ENCODE peak calls at places on chromosomes 5 and 9, in six cellular contexts. One of them, this sample, is unnamed.

GRCh38 chr5:179620293-179620692 is 3.2 kb downstream of the HNRNPH1 start:
- DNase-seq in tibial artery: no peak
- DNase-seq in trophoblast cell: no peak
- DNase-seq in MM.1S: no peak
- DNase-seq in upper lobe of right lung: no peak
- DNase-seq in spleen: no peak
- DNase-seq in this sample: no peak

GRCh38 chr9:101445353-101446029 is 9.9 kb upstream of the ALDOB start:
- DNase-seq in tibial artery: no peak
- DNase-seq in trophoblast cell: no peak
- DNase-seq in MM.1S: no peak
- DNase-seq in upper lobe of right lung: no peak
- DNase-seq in spleen: no peak
- DNase-seq in this sample: no peak

GRCh38 chr5:35129921-35130485 is 82.3 kb upstream of the AGXT2 start:
- DNase-seq in tibial artery: no peak
- DNase-seq in trophoblast cell: peak; percentile 54
- DNase-seq in MM.1S: no peak
- DNase-seq in upper lobe of right lung: no peak
- DNase-seq in spleen: no peak
- DNase-seq in this sample: no peak

GRCh38 chr5:147748590-147748989 is 33.9 kb downstream of the JAKMIP2 start:
- DNase-seq in tibial artery: no peak
- DNase-seq in trophoblast cell: no peak
- DNase-seq in MM.1S: no peak
- DNase-seq in upper lobe of right lung: no peak
- DNase-seq in spleen: no peak
- DNase-seq in this sample: no peak

GRCh38 chr5:108264533-108264932 is 117.4 kb downstream of the FBXL17 start:
- DNase-seq in tibial artery: no peak
- DNase-seq in trophoblast cell: no peak
- DNase-seq in MM.1S: no peak
- DNase-seq in upper lobe of right lung: no peak
- DNase-seq in spleen: no peak
- DNase-seq in this sample: no peak

GRCh38 chr9:4678679-4679267 is 596 bp upstream of the CDC37L1 start:
- DNase-seq in tibial artery: no peak
- DNase-seq in trophoblast cell: no peak
- DNase-seq in MM.1S: peak; percentile 35
- DNase-seq in upper lobe of right lung: no peak
- DNase-seq in spleen: no peak
- DNase-seq in this sample: no peak

GRCh38 chr9:113621309-113621791 is 157.8 kb downstream of the RGS3 start:
- DNase-seq in tibial artery: peak; percentile 93
- DNase-seq in trophoblast cell: peak; percentile 72
- DNase-seq in MM.1S: no peak
- DNase-seq in upper lobe of right lung: peak; percentile 63
- DNase-seq in spleen: peak; percentile 73
- DNase-seq in this sample: peak; percentile 95

GRCh38 chr5:124729687-124730359 is 16.6 kb downstream of the ZNF608 start:
- DNase-seq in tibial artery: no peak
- DNase-seq in trophoblast cell: no peak
- DNase-seq in MM.1S: no peak
- DNase-seq in upper lobe of right lung: no peak
- DNase-seq in spleen: no peak
- DNase-seq in this sample: no peak

GRCh38 chr5:163447875-163448274 is 10.5 kb downstream of the CCNG1 start:
- DNase-seq in tibial artery: no peak
- DNase-seq in trophoblast cell: no peak
- DNase-seq in MM.1S: no peak
- DNase-seq in upper lobe of right lung: no peak
- DNase-seq in spleen: no peak
- DNase-seq in this sample: no peak

GRCh38 chr9:115167175-115167574 is 49.2 kb upstream of the TNC start:
- DNase-seq in tibial artery: no peak
- DNase-seq in trophoblast cell: peak; percentile 11
- DNase-seq in MM.1S: no peak
- DNase-seq in upper lobe of right lung: no peak
- DNase-seq in spleen: no peak
- DNase-seq in this sample: no peak

GRCh38 chr9:624935-625505 is 216.5 kb upstream of the DMRT1 start:
- DNase-seq in tibial artery: no peak
- DNase-seq in trophoblast cell: no peak
- DNase-seq in MM.1S: no peak
- DNase-seq in upper lobe of right lung: no peak
- DNase-seq in spleen: no peak
- DNase-seq in this sample: no peak

GRCh38 chr9:135070964-135071735 is 16.3 kb upstream of the OLFM1 start:
- DNase-seq in tibial artery: peak; percentile 27
- DNase-seq in trophoblast cell: no peak
- DNase-seq in MM.1S: no peak
- DNase-seq in upper lobe of right lung: peak; percentile 40
- DNase-seq in spleen: peak; percentile 61
- DNase-seq in this sample: no peak

GRCh38 chr9:113853333-113853732 is 22.8 kb upstream of the ZNF618 start:
- DNase-seq in tibial artery: no peak
- DNase-seq in trophoblast cell: no peak
- DNase-seq in MM.1S: peak; percentile 20
- DNase-seq in upper lobe of right lung: no peak
- DNase-seq in spleen: no peak
- DNase-seq in this sample: no peak

GRCh38 chr5:111224561-111224989 is 391 bp downstream of the CAMK4 start:
- DNase-seq in tibial artery: no peak
- DNase-seq in trophoblast cell: no peak
- DNase-seq in MM.1S: no peak
- DNase-seq in upper lobe of right lung: peak; percentile 60
- DNase-seq in spleen: no peak
- DNase-seq in this sample: no peak

GRCh38 chr5:41794478-41794877 is 75.7 kb downstream of the OXCT1 start:
- DNase-seq in tibial artery: no peak
- DNase-seq in trophoblast cell: peak; percentile 2
- DNase-seq in MM.1S: no peak
- DNase-seq in upper lobe of right lung: no peak
- DNase-seq in spleen: no peak
- DNase-seq in this sample: no peak

GRCh38 chr9:125600194-125600593 is 106.8 kb downstream of the MAPKAP1 start:
- DNase-seq in tibial artery: no peak
- DNase-seq in trophoblast cell: no peak
- DNase-seq in MM.1S: no peak
- DNase-seq in upper lobe of right lung: no peak
- DNase-seq in spleen: no peak
- DNase-seq in this sample: no peak

GRCh38 chr9:89328064-89328463 is 9.8 kb downstream of the SECISBP2 start:
- DNase-seq in tibial artery: no peak
- DNase-seq in trophoblast cell: no peak
- DNase-seq in MM.1S: no peak
- DNase-seq in upper lobe of right lung: no peak
- DNase-seq in spleen: no peak
- DNase-seq in this sample: no peak

GRCh38 chr9:126984969-126985368 is 70.4 kb downstream of the RALGPS1 start:
- DNase-seq in tibial artery: no peak
- DNase-seq in trophoblast cell: no peak
- DNase-seq in MM.1S: no peak
- DNase-seq in upper lobe of right lung: no peak
- DNase-seq in spleen: no peak
- DNase-seq in this sample: no peak

GRCh38 chr9:4674783-4675182 is 4.6 kb upstream of the CDC37L1 start:
- DNase-seq in tibial artery: no peak
- DNase-seq in trophoblast cell: no peak
- DNase-seq in MM.1S: no peak
- DNase-seq in upper lobe of right lung: no peak
- DNase-seq in spleen: no peak
- DNase-seq in this sample: no peak

GRCh38 chr5:117863589-117864296 is 1124.6 kb downstream of the DTWD2 start:
- DNase-seq in tibial artery: no peak
- DNase-seq in trophoblast cell: no peak
- DNase-seq in MM.1S: no peak
- DNase-seq in upper lobe of right lung: no peak
- DNase-seq in spleen: no peak
- DNase-seq in this sample: no peak

GRCh38 chr9:3478549-3478953 is 47.2 kb downstream of the RFX3 start:
- DNase-seq in tibial artery: no peak
- DNase-seq in trophoblast cell: peak; percentile 35
- DNase-seq in MM.1S: peak; percentile 39
- DNase-seq in upper lobe of right lung: no peak
- DNase-seq in spleen: no peak
- DNase-seq in this sample: no peak

GRCh38 chr9:116160676-116161571 is 7.3 kb downstream of the PAPPA start:
- DNase-seq in tibial artery: no peak
- DNase-seq in trophoblast cell: peak; percentile 11
- DNase-seq in MM.1S: no peak
- DNase-seq in upper lobe of right lung: no peak
- DNase-seq in spleen: no peak
- DNase-seq in this sample: no peak

GRCh38 chr9:113310538-113310937 is 7.4 kb upstream of the RNF183 start:
- DNase-seq in tibial artery: no peak
- DNase-seq in trophoblast cell: no peak
- DNase-seq in MM.1S: no peak
- DNase-seq in upper lobe of right lung: no peak
- DNase-seq in spleen: no peak
- DNase-seq in this sample: no peak

GRCh38 chr5:111266491-111266890 is 42.3 kb downstream of the CAMK4 start:
- DNase-seq in tibial artery: no peak
- DNase-seq in trophoblast cell: no peak
- DNase-seq in MM.1S: no peak
- DNase-seq in upper lobe of right lung: no peak
- DNase-seq in spleen: no peak
- DNase-seq in this sample: no peak

GRCh38 chr5:99900302-99900811 is 634.8 kb upstream of the FAM174A start:
- DNase-seq in tibial artery: no peak
- DNase-seq in trophoblast cell: no peak
- DNase-seq in MM.1S: no peak
- DNase-seq in upper lobe of right lung: no peak
- DNase-seq in spleen: no peak
- DNase-seq in this sample: no peak

GRCh38 chr5:173893192-173893561 is 5.0 kb downstream of the CPEB4 start:
- DNase-seq in tibial artery: no peak
- DNase-seq in trophoblast cell: no peak
- DNase-seq in MM.1S: no peak
- DNase-seq in upper lobe of right lung: no peak
- DNase-seq in spleen: no peak
- DNase-seq in this sample: no peak
- H3K4me1 ChIP-seq in tibial artery: no peaks in the 10 kb centered on the region
- H3K4me1 ChIP-seq in trophoblast cell: peaks cover 4% of the 10 kb centered on the region
- H3K4me1 ChIP-seq in MM.1S: peaks cover 10% of the 10 kb centered on the region
- H3K4me1 ChIP-seq in upper lobe of right lung: peaks cover 41% of the 10 kb centered on the region
- H3K4me1 ChIP-seq in spleen: peaks cover 63% of the 10 kb centered on the region
- H3K4me1 ChIP-seq in this sample: peaks cover 27% of the 10 kb centered on the region

GRCh38 chr5:106587-106986 is 14.6 kb downstream of the PLEKHG4B start:
- DNase-seq in tibial artery: no peak
- DNase-seq in trophoblast cell: no peak
- DNase-seq in MM.1S: no peak
- DNase-seq in upper lobe of right lung: no peak
- DNase-seq in spleen: no peak
- DNase-seq in this sample: no peak
- H3K4me1 ChIP-seq in tibial artery: no peaks in the 10 kb centered on the region
- H3K4me1 ChIP-seq in trophoblast cell: peaks cover 18% of the 10 kb centered on the region
- H3K4me1 ChIP-seq in MM.1S: no peaks in the 10 kb centered on the region
- H3K4me1 ChIP-seq in upper lobe of right lung: no peaks in the 10 kb centered on the region
- H3K4me1 ChIP-seq in spleen: no peaks in the 10 kb centered on the region
- H3K4me1 ChIP-seq in this sample: no peaks in the 10 kb centered on the region

GRCh38 chr9:121743441-121744001 is 92.1 kb downstream of the DAB2IP start:
- DNase-seq in tibial artery: peak; percentile 96
- DNase-seq in trophoblast cell: peak; percentile 78
- DNase-seq in MM.1S: no peak
- DNase-seq in upper lobe of right lung: peak; percentile 91
- DNase-seq in spleen: peak; percentile 87
- DNase-seq in this sample: peak; percentile 89

GRCh38 chr9:121744687-121745395 is 93.4 kb downstream of the DAB2IP start:
- DNase-seq in tibial artery: no peak
- DNase-seq in trophoblast cell: peak; percentile 90
- DNase-seq in MM.1S: no peak
- DNase-seq in upper lobe of right lung: no peak
- DNase-seq in spleen: no peak
- DNase-seq in this sample: no peak

GRCh38 chr9:121746411-121746810 is 95.0 kb downstream of the DAB2IP start:
- DNase-seq in tibial artery: no peak
- DNase-seq in trophoblast cell: no peak
- DNase-seq in MM.1S: no peak
- DNase-seq in upper lobe of right lung: no peak
- DNase-seq in spleen: no peak
- DNase-seq in this sample: no peak

GRCh38 chr9:121744002-121744686 is 92.7 kb downstream of the DAB2IP start:
- DNase-seq in tibial artery: peak; percentile 90
- DNase-seq in trophoblast cell: peak; percentile 77
- DNase-seq in MM.1S: no peak
- DNase-seq in upper lobe of right lung: peak; percentile 77
- DNase-seq in spleen: peak; percentile 86
- DNase-seq in this sample: peak; percentile 83

DNA sequence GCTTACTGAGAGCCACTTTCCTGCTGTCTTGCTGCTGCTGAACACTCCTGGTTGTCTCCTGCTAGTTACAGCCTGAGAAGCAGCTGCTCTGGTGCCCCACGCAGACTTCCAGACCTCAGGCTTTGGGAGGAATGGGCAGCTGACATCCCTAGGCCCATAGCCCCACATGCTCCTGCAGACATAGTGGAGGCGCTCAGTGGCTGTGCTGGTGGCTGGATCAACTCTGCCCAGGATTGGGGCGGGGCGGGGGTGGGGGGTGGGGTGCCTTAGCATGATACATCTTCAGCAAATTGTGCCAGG is 93.9 kb downstream of the DAB2IP start:
- DNase-seq in tibial artery: no peak
- DNase-seq in trophoblast cell: no peak
- DNase-seq in MM.1S: no peak
- DNase-seq in upper lobe of right lung: no peak
- DNase-seq in spleen: no peak
- DNase-seq in this sample: no peak
- H3K4me1 ChIP-seq in tibial artery: peaks cover 6% of the 10 kb centered on the region
- H3K4me1 ChIP-seq in trophoblast cell: peaks cover 45% of the 10 kb centered on the region
- H3K4me1 ChIP-seq in MM.1S: no peaks in the 10 kb centered on the region
- H3K4me1 ChIP-seq in upper lobe of right lung: peaks cover 61% of the 10 kb centered on the region
- H3K4me1 ChIP-seq in spleen: peaks cover 42% of the 10 kb centered on the region
- H3K4me1 ChIP-seq in this sample: peaks cover 98% of the 10 kb centered on the region

DNA sequence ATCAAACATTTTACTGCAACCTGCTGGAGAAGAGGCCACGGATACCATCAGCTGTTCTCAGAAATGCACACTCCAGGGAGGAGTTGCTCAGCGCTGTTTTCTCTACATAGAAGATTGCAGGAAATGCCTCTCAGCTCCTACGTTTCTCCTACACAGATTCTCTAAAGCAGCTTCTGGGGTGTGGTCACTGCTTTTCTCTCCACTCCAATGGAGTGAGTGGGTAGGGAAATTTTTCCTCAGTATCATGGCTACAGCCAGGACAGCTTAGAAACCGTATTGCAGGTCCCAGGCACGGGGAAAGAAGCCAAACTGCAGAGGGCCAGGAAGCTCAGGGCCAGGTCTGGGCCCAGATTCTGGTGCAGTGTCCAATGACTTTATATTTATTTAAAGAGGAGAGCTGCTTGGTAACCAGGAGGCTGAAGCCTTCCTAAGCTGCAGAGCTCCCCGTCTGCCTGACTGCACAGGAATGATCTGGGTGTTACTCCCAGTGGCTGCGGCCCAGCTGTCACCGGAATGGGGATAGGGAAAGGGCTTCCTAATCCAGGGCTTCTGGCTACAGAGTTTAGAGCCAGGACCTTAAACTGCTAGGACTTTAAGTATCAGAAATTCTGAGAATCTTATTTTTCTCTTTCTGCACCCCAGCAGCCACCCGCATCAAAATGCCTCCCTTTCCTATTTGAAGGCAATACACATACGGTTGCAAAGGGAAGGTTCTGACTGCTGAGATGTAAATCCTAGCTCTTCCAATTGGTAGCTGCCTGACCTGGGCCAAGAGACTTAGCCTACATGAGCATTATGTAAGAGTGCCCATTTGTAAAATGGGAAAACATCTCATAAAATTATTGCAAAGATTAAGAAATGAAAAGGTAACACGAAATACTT is 1.4 kb upstream of the SPTAN1 start:
- DNase-seq in tibial artery: peak; percentile 73
- DNase-seq in trophoblast cell: no peak
- DNase-seq in MM.1S: no peak
- DNase-seq in upper lobe of right lung: no peak
- DNase-seq in spleen: no peak
- DNase-seq in this sample: peak; percentile 64
- H3K4me1 ChIP-seq in tibial artery: no peaks in the 10 kb centered on the region
- H3K4me1 ChIP-seq in trophoblast cell: peaks cover 6% of the 10 kb centered on the region
- H3K4me1 ChIP-seq in MM.1S: peaks cover 23% of the 10 kb centered on the region
- H3K4me1 ChIP-seq in upper lobe of right lung: peaks cover 40% of the 10 kb centered on the region
- H3K4me1 ChIP-seq in spleen: peaks cover 42% of the 10 kb centered on the region
- H3K4me1 ChIP-seq in this sample: no peaks in the 10 kb centered on the region